ENCODE peak calls at places on chromosomes 6 and 20, in eight cellular contexts. J is transverse colon, W is BJ, B is tibial artery, A is GM13977, X is fibroblast of mammary gland, R is suprapubic skin, E is lung. I is an unnamed sample.

GRCh38 chr6:144190593-144190992 is 40.3 kb downstream of the STX11 start:
- DNase-seq in X (peak), A (no peak), B (peak), R (no peak), W (no peak), E (no peak), J (no peak), I (no peak)

GRCh38 chr20:12153616-12154015 is 235.9 kb downstream of the BTBD3 start:
- DNase-seq in A (no peak), J (no peak), X (peak), B (no peak), E (no peak), R (no peak), W (no peak), I (no peak)

GRCh38 chr6:29014729-29015608 is 9.9 kb upstream of the ZNF311 start:
- DNase-seq in X (peak), W (no peak), R (no peak), J (no peak), A (no peak), E (no peak), B (no peak), I (no peak)

GRCh38 chr6:29516108-29516507 is 28.4 kb upstream of the MAS1L start:
- DNase-seq in W (no peak), E (no peak), A (no peak), J (no peak), X (peak), R (no peak), B (no peak), I (no peak)

GRCh38 chr6:35775031-35775430 is 1.4 kb upstream of the CLPSL2 start:
- DNase-seq in E (no peak), B (no peak), X (no peak), A (no peak), R (no peak), W (no peak), J (no peak), I (no peak)

GRCh38 chr6:111087871-111088667 is 766 bp downstream of the SLC16A10 start:
- DNase-seq in X (no peak), B (no peak), A (peak), W (no peak), E (peak), R (peak), J (peak), I (no peak)

GRCh38 chr6:22954749-22955385 is 385.5 kb downstream of the HDGFL1 start:
- DNase-seq in J (no peak), W (no peak), A (no peak), B (no peak), X (peak), R (no peak), E (no peak), I (no peak)

GRCh38 chr6:1525364-1526038 is 84.2 kb upstream of the FOXC1 start:
- DNase-seq in X (no peak), R (no peak), W (no peak), J (no peak), E (no peak), B (no peak), A (no peak), I (no peak)

GRCh38 chr6:131427441-131428051 is 145.5 kb upstream of the ARG1 start:
- DNase-seq in W (no peak), A (no peak), X (no peak), J (no peak), E (no peak), B (no peak), R (no peak), I (no peak)

GRCh38 chr6:143901885-143902708 is 37.8 kb downstream of the ZC2HC1B start:
- DNase-seq in X (peak), R (no peak), A (peak), W (no peak), E (no peak), J (peak), B (peak), I (peak)

GRCh38 chr6:19180348-19181073 is 656.7 kb upstream of the ID4 start:
- DNase-seq in E (peak), X (peak), W (no peak), R (peak), B (peak), J (peak), A (no peak), I (peak)

GRCh38 chr6:34926655-34927054 is 37.6 kb downstream of the ANKS1A start:
- DNase-seq in W (peak), J (no peak), E (no peak), R (no peak), X (peak), B (no peak), A (no peak), I (no peak)

GRCh38 chr20:21511850-21512633 is 1.8 kb downstream of the NKX2-2 start:
- DNase-seq in W (no peak), E (no peak), J (no peak), A (peak), X (no peak), B (no peak), R (no peak), I (no peak)

GRCh38 chr6:24197892-24198291 is 71.9 kb downstream of the NRSN1 start:
- DNase-seq in E (no peak), A (no peak), J (no peak), W (no peak), R (no peak), X (no peak), B (no peak), I (no peak)

GRCh38 chr20:3932277-3933073 is 43.3 kb downstream of the PANK2 start:
- DNase-seq in X (peak), J (no peak), B (no peak), A (no peak), W (no peak), E (no peak), R (no peak), I (no peak)

GRCh38 chr6:112562348-112563220 is 215.5 kb downstream of the RFPL4B start:
- DNase-seq in X (no peak), B (no peak), J (no peak), W (no peak), R (no peak), E (no peak), A (no peak), I (no peak)

GRCh38 chr20:33944914-33945313 is 48.8 kb upstream of the RALY start:
- DNase-seq in R (no peak), W (no peak), A (no peak), B (no peak), J (no peak), E (no peak), X (no peak), I (no peak)

GRCh38 chr6:11185204-11185842 is 47.1 kb downstream of the NEDD9 start:
- DNase-seq in E (no peak), W (no peak), A (no peak), R (no peak), B (no peak), J (no peak), X (no peak), I (no peak)

GRCh38 chr6:130159876-130160415 is 62.8 kb downstream of the SAMD3 start:
- DNase-seq in W (no peak), J (no peak), E (no peak), R (no peak), A (no peak), B (no peak), X (peak), I (no peak)

GRCh38 chr6:134168580-134169223 is 116.3 kb upstream of the SLC2A12 start:
- DNase-seq in X (peak), W (no peak), A (no peak), E (no peak), J (no peak), R (no peak), B (no peak), I (no peak)

GRCh38 chr20:63735859-63736718 is at the start of gene LIME1:
- DNase-seq in X (no peak), E (no peak), A (peak), R (peak), W (no peak), J (peak), B (no peak), I (no peak)

GRCh38 chr6:102039450-102039849 is 645.9 kb downstream of the GRIK2 start:
- DNase-seq in X (no peak), J (no peak), A (no peak), E (no peak), W (no peak), R (no peak), B (no peak), I (no peak)

GRCh38 chr20:8153281-8153908 is 21.3 kb downstream of the PLCB1 start:
- DNase-seq in W (no peak), B (no peak), J (no peak), R (no peak), E (no peak), X (peak), A (no peak), I (no peak)

GRCh38 chr20:33387177-33387576 is 14.1 kb downstream of the CDK5RAP1 start:
- DNase-seq in X (peak), W (no peak), B (no peak), J (no peak), E (no peak), A (no peak), R (no peak), I (peak)

GRCh38 chr20:38258545-38259223 is 1.9 kb downstream of the KIAA1755 start:
- DNase-seq in X (no peak), B (no peak), E (no peak), J (no peak), R (no peak), W (no peak), A (no peak), I (no peak)

GRCh38 chr6:146709036-146709622 is 110.4 kb downstream of the ADGB start:
- DNase-seq in E (no peak), B (no peak), W (no peak), X (no peak), A (no peak), J (no peak), R (no peak), I (no peak)

GRCh38 chr20:56626367-56627121 is 2.6 kb upstream of the TFAP2C start:
- DNase-seq in B (no peak), R (peak), W (no peak), E (no peak), J (peak), X (peak), A (peak), I (no peak)

GRCh38 chr6:124368131-124368530 is 564.5 kb downstream of the NKAIN2 start:
- DNase-seq in A (no peak), B (no peak), E (no peak), J (no peak), W (no peak), R (no peak), X (no peak), I (no peak)

GRCh38 chr6:82608365-82608764 is 244.7 kb downstream of the TPBG start:
- DNase-seq in X (no peak), B (no peak), W (no peak), R (no peak), E (no peak), A (no peak), J (no peak), I (no peak)

GRCh38 chr6:1892716-1893115 is 283.0 kb downstream of the FOXC1 start:
- DNase-seq in E (no peak), W (no peak), X (no peak), R (no peak), A (no peak), B (no peak), J (no peak), I (no peak)

GRCh38 chr20:31517373-31517772 is 3.1 kb downstream of the HM13 start:
- DNase-seq in A (no peak), X (peak), R (peak), J (peak), W (no peak), E (no peak), B (peak), I (peak)

GRCh38 chr6:41568585-41569384 is 22.6 kb downstream of the FOXP4 start:
- DNase-seq in A (no peak), E (peak), J (no peak), W (no peak), R (no peak), B (no peak), X (no peak), I (no peak)

GRCh38 chr6:117548797-117549301 is 53.5 kb downstream of the GOPC start:
- DNase-seq in X (no peak), R (no peak), A (no peak), B (no peak), J (no peak), E (no peak), W (no peak), I (no peak)

GRCh38 chr6:53297004-53297403 is 51.7 kb downstream of the ELOVL5 start:
- DNase-seq in X (no peak), B (no peak), R (no peak), W (no peak), A (no peak), J (no peak), E (no peak), I (no peak)

GRCh38 chr6:36305885-36306284 is 30.8 kb downstream of the BNIP5 start:
- DNase-seq in J (no peak), E (no peak), X (no peak), A (no peak), B (no peak), W (no peak), R (no peak), I (no peak)

GRCh38 chr6:129500958-129501381 is 209.0 kb downstream of the ARHGAP18 start:
- DNase-seq in R (no peak), J (no peak), X (peak), B (no peak), W (no peak), A (no peak), E (no peak), I (no peak)

DNA sequence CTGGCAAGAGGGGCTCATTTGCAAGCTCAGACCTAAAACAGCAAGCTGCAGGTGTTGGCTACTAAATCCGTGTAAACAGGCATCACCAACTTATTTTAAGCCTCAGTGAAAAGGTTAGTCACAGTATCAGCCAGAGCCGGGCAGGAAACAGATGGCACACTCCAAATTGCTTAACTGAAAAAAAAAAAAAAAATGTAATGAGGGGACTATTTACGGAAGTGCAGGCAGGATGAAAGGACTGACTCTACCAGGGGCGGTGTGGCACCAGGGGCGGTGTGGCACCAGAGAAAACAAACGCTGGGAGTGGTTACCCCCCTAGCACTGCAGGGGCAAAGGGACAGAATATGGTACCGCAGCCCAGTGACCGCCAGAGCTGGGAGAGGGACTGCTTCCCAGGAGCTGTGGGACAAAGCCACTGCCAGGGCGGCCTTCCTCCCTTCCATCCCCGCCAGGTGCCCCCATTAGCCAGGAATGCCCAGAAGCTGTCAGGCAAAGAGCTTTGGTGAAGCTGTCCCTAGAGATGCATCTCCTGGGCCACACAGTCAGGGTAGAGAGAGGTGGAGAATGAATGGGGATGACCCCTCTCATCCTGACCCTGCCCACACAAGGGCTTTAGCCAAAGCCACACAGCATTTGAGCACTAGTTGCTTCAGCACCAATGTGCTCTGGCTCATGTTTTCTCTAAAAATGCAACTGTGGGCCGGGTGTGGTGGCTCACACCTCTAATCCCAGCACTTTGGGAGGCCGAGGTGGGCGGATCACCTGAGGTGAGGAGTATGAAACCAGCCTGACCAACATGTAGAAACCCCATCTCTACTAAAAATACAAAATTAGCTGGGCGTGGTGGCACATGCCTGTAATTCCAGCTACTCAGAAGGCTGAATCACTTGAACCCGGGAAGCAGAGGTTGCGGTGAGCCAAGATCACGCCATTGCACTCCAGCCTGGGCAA is 39.6 kb upstream of the GFOD1 start:
- DNase-seq in B (peak), W (no peak), X (no peak), E (no peak), A (peak), J (peak), R (peak), I (peak)
- TF ChIP-seq CTCF in B (no peak), W (no peak), X (no peak), E (no peak), A (no peak), J (no peak), R (no peak), I (no peak)

DNA sequence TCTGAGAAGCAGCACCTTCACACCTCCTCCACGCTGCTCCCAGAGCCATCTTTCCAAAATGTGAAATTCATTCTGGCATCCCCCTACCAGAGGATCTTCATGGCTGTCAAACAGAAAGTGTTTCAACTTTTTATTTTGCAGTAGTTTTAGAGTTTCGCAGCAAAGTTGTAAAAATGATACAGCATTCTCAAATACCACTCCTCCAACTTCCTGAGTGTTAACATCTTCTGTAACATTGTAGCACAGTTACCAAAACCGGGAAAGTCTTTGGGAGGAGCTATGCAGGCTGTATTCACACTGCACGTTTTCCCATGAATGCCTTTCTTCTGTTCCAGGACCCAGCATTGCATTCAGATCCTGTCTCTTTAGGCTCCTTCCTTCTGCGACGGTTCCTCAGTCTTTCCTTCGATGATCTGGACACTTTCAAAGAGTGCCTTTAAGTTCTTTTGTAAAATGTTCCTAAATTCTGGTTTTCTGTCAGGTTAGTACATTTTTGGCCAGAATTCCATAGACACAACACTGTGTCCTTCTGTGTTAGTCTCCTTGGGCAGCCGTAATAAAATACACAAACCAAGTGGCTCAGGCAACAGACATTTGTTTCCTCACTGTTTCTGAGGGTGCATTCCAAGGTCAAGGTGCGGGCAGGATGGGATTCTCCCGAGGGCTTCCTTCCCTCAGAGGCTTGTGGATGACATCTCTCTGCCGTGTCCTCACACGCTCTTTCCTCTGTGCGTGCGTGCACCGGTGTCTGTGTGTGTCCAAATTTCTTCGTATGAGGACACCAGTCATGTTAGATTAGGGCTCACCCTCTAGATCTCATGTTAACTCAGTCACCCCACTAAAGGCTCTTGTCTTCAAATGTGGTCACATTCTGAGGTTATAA is 30.3 kb downstream of the CDYL start:
- DNase-seq in J (no peak), A (no peak), B (no peak), R (no peak), X (no peak), W (no peak), E (no peak), I (no peak)
- TF ChIP-seq CTCF in J (no peak), A (no peak), B (no peak), R (no peak), X (no peak), W (no peak), E (no peak), I (no peak)

GRCh38 chr20:42484790-42485365 is 704.8 kb downstream of the PTPRT start:
- DNase-seq in B (no peak), E (no peak), R (no peak), X (no peak), A (no peak), W (no peak), J (no peak), I (no peak)

GRCh38 chr20:42484335-42484734 is 705.4 kb downstream of the PTPRT start:
- DNase-seq in W (no peak), R (no peak), A (no peak), J (no peak), X (peak), B (peak), E (peak), I (peak)

GRCh38 chr20:42482808-42483207 is 706.9 kb downstream of the PTPRT start:
- DNase-seq in A (no peak), W (no peak), E (no peak), X (no peak), J (no peak), B (no peak), R (no peak), I (no peak)

GRCh38 chr20:42485566-42485965 is 704.1 kb downstream of the PTPRT start:
- DNase-seq in B (no peak), X (no peak), R (no peak), J (no peak), E (no peak), W (no peak), A (no peak), I (no peak)

GRCh38 chr20:42483694-42484303 is 705.9 kb downstream of the PTPRT start:
- DNase-seq in E (no peak), B (no peak), X (no peak), J (peak), R (no peak), A (no peak), W (no peak), I (no peak)
- TF ChIP-seq CTCF in E (no peak), B (no peak), X (peak), J (no peak), R (no peak), A (peak), W (no peak), I (peak)

GRCh38 chr6:43435682-43436437 is 8.5 kb downstream of the ABCC10 start:
- DNase-seq in W (no peak), R (no peak), A (no peak), X (no peak), B (no peak), E (no peak), J (no peak), I (no peak)

GRCh38 chr6:43434441-43434840 is 7.1 kb downstream of the ABCC10 start:
- DNase-seq in B (no peak), J (no peak), W (no peak), E (no peak), X (no peak), R (no peak), A (no peak), I (no peak)

GRCh38 chr6:43434943-43435342 is 7.6 kb downstream of the ABCC10 start:
- DNase-seq in B (no peak), R (no peak), J (no peak), X (no peak), A (no peak), E (no peak), W (no peak), I (no peak)

GRCh38 chr6:43437700-43438099 is 10.4 kb downstream of the ABCC10 start:
- DNase-seq in W (no peak), B (no peak), X (no peak), E (no peak), A (no peak), R (no peak), J (no peak), I (no peak)

DNA sequence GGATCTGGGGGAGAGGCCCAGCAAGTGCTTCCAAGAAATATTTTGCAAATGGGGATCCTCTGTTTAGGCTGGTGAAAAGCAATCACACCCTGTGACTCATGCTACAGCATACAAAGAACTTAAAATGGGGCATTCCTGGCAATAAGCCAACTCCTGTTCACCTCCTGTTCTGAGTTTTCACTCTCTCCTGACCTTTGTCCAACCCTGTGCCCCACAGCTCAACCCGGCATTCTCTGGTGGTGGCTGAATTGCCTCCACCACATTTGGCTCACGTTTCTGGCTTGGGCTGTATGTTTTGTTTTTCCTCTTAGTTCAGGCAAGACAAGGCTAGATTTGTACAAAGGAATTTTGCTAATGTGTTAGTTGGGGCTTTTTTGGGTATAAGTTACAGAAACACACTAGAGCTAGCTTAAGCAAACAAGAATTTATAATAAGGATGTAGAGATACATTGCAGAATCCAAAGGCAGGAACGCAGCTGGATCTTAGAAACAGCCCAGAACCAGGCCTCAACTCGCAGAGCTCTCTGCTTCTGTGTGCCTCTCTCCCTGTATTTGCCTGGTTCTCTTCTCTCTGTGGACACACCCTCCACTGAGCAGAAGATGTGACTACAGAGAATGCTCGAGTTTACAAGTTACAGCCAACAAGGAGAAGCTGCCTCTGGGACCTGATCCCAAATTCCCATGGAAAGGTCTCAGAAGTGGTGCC is 9.4 kb downstream of the ABCC10 start:
- DNase-seq in J (no peak), B (no peak), X (peak), E (peak), R (no peak), W (peak), A (no peak), I (no peak)
- TF ChIP-seq CTCF in J (no peak), B (no peak), X (no peak), E (no peak), R (no peak), W (no peak), A (no peak), I (no peak)

I was measured in heart right ventricle.